ENCODE peak calls at places on chromosomes 16 and 17, in ten cellular contexts. M is NCI-H460; F is CD4-positive, CD25-positive, alpha-beta regulatory T cell; U is activated gamma-delta T cell treated with anti-CD3 and anti-CD28 coated beads, Interleukin-2, amount 50 U/mL, for 16 hours; E is GM20000; O is activated CD4-positive, alpha-beta T cell treated with anti-CD3 and anti-CD28 coated beads for 36 hours; B is stimulated activated naive B cell treated with anti-CD40 and anti-IgM and Interleukin-4, amounts not matched to agents 10 μg/mL and 1 μg/mL and 100 μg/mL, for 72 hours; I is HFFc6; Q is stimulated activated CD4-positive, alpha-beta T cell treated with anti-CD3 and anti-CD28 coated beads, TNF-alpha, amount 100 ng/mL, for 1 hour; S is posterior cingulate gyrus. H is an unnamed sample.

GRCh38 chr16:85688586-85689284 is at the start of gene GINS2:
- DNase-seq in I (peak), F (peak), S (peak), B (peak), O (peak), U (peak), E (peak), M (peak), Q (peak), H (peak)

GRCh38 chr16:58807276-58807675 is 73.2 kb upstream of the GOT2 start:
- DNase-seq in S (no peak), B (no peak), M (no peak), U (no peak), E (no peak), O (no peak), F (no peak), Q (no peak), I (no peak), H (no peak)

GRCh38 chr16:78407191-78407590 is 307.7 kb downstream of the WWOX start:
- DNase-seq in M (no peak), Q (no peak), O (no peak), F (no peak), U (no peak), I (no peak), E (no peak), S (no peak), B (no peak), H (no peak)

GRCh38 chr16:50740747-50741146 is 1.1 kb upstream of the CYLD start:
- DNase-seq in S (no peak), M (no peak), E (no peak), I (peak), Q (no peak), B (no peak), F (no peak), O (no peak), U (no peak), H (no peak)

GRCh38 chr16:4982056-4982867 is 24.1 kb downstream of the SEC14L5 start:
- DNase-seq in E (no peak), Q (no peak), F (no peak), M (no peak), B (no peak), S (no peak), O (no peak), I (no peak), U (no peak), H (no peak)

GRCh38 chr16:3223913-3224515 is 10.9 kb downstream of the ZNF200 start:
- DNase-seq in B (no peak), O (no peak), F (peak), E (no peak), Q (no peak), U (no peak), S (no peak), M (no peak), I (no peak), H (no peak)

GRCh38 chr17:79644617-79645016 is 33.8 kb upstream of the RBFOX3 start:
- DNase-seq in Q (no peak), M (no peak), S (no peak), I (no peak), B (no peak), F (no peak), U (no peak), O (no peak), E (no peak), H (no peak)

GRCh38 chr17:34314279-34314678 is 5.0 kb upstream of the CCL8 start:
- DNase-seq in M (no peak), F (no peak), O (no peak), Q (no peak), U (no peak), S (no peak), E (no peak), I (no peak), B (no peak), H (no peak)

GRCh38 chr17:59366773-59367656 is 35.6 kb downstream of the YPEL2 start:
- DNase-seq in M (no peak), E (no peak), S (no peak), U (no peak), F (no peak), B (no peak), O (no peak), Q (no peak), I (peak), H (no peak)